ENCODE peak calls at places on chromosomes 11 and 22, in seven cellular contexts. J, W, D, Q, Z, A and S are unnamed samples.
A peak's percentile ranks its signal among the peaks of the same experiment; 100 is the strongest.

GRCh38 chr11:69308936-69309799 is 15.2 kb downstream of the MYEOV start:
- DNase-seq in J (no peak), W (no peak), D (no peak), Q (no peak), Z (no peak), A (no peak), S (no peak)

GRCh38 chr11:47946682-47947575 is 33.4 kb upstream of the PTPRJ start:
- DNase-seq in J (peak; percentile 48), W (peak; percentile 64), D (peak; percentile 92), Q (peak; percentile 84), Z (peak; percentile 98), A (peak; percentile 71), S (peak; percentile 95)

GRCh38 chr11:61141601-61142028 is 19.6 kb downstream of the VPS37C start:
- DNase-seq in J (no peak), W (no peak), D (no peak), Q (no peak), Z (no peak), A (peak; percentile 71), S (no peak)

GRCh38 chr11:70942593-70942992 is 309.8 kb downstream of the SHANK2 start:
- DNase-seq in J (no peak), W (no peak), D (no peak), Q (peak; percentile 44), Z (no peak), A (no peak), S (no peak)

GRCh38 chr22:27554106-27554814 is 247.3 kb downstream of the MN1 start:
- DNase-seq in J (no peak), W (peak; percentile 61), D (no peak), Q (no peak), Z (peak; percentile 10), A (no peak), S (no peak)

GRCh38 chr11:71240865-71241691 is 11.3 kb downstream of the SHANK2 start:
- DNase-seq in J (no peak), W (no peak), D (no peak), Q (no peak), Z (no peak), A (peak; percentile 70), S (peak; percentile 44)

GRCh38 chr11:35174666-35175065 is 35.7 kb downstream of the CD44 start:
- DNase-seq in J (no peak), W (no peak), D (no peak), Q (no peak), Z (peak; percentile 46), A (no peak), S (no peak)

GRCh38 chr11:82927264-82927880 is 25.8 kb downstream of the DDIAS start:
- DNase-seq in J (peak; percentile 20), W (no peak), D (no peak), Q (peak; percentile 34), Z (peak; percentile 80), A (peak; percentile 42), S (no peak)

GRCh38 chr11:108224908-108225786 is 2.3 kb downstream of the ATM start:
- DNase-seq in J (no peak), W (no peak), D (no peak), Q (no peak), Z (no peak), A (no peak), S (no peak)

GRCh38 chr11:34339149-34340064 is 18.4 kb downstream of the ABTB2 start:
- DNase-seq in J (no peak), W (no peak), D (no peak), Q (no peak), Z (peak; percentile 63), A (no peak), S (no peak)

GRCh38 chr11:1476946-1477736 is 9.4 kb downstream of the MOB2 start:
- DNase-seq in J (no peak), W (no peak), D (no peak), Q (no peak), Z (no peak), A (no peak), S (no peak)

GRCh38 chr11:76322593-76323341 is 58.2 kb downstream of the THAP12 start:
- DNase-seq in J (no peak), W (no peak), D (no peak), Q (no peak), Z (no peak), A (no peak), S (no peak)

GRCh38 chr22:40043086-40043485 is 48.3 kb downstream of the FAM83F start:
- DNase-seq in J (peak; percentile 25), W (peak; percentile 38), D (no peak), Q (no peak), Z (peak; percentile 23), A (peak; percentile 87), S (peak; percentile 55)

GRCh38 chr11:113773092-113773415 is 438 bp downstream of the ZW10 start:
- DNase-seq in J (no peak), W (no peak), D (no peak), Q (no peak), Z (peak; percentile 33), A (peak; percentile 26), S (peak; percentile 45)

GRCh38 chr11:9577551-9577950 is 4.1 kb downstream of the WEE1 start:
- DNase-seq in J (no peak), W (no peak), D (no peak), Q (no peak), Z (no peak), A (no peak), S (no peak)

GRCh38 chr11:62081378-62082291 is 42.2 kb upstream of the INCENP start:
- DNase-seq in J (peak; percentile 79), W (peak; percentile 81), D (peak; percentile 95), Q (peak; percentile 64), Z (peak; percentile 89), A (peak; percentile 85), S (peak; percentile 69)

GRCh38 chr11:11998091-11998781 is 10.2 kb downstream of the DKK3 start:
- DNase-seq in J (no peak), W (no peak), D (no peak), Q (no peak), Z (peak; percentile 88), A (no peak), S (peak; percentile 80)

GRCh38 chr22:19331474-19331873 is 40.0 kb upstream of the CLTCL1 start:
- DNase-seq in J (no peak), W (no peak), D (no peak), Q (no peak), Z (no peak), A (no peak), S (no peak)
- H3K9me3 ChIP-seq in J (no peaks in the 10 kb centered on the region), W (no peaks in the 10 kb centered on the region), D (peaks cover 10% of the 10 kb centered on the region), Q (no peaks in the 10 kb centered on the region), Z (peaks cover 3% of the 10 kb centered on the region), A (no peaks in the 10 kb centered on the region), S (peaks cover 14% of the 10 kb centered on the region)

GRCh38 chr11:128690746-128691091 is 3.2 kb upstream of the FLI1 start:
- DNase-seq in J (no peak), W (no peak), D (no peak), Q (no peak), Z (no peak), A (no peak), S (no peak)

GRCh38 chr11:128689586-128689945 is 4.3 kb upstream of the FLI1 start:
- DNase-seq in J (no peak), W (no peak), D (no peak), Q (no peak), Z (no peak), A (no peak), S (no peak)

GRCh38 chr11:128692750-128693578 is 908 bp upstream of the FLI1 start:
- DNase-seq in J (peak; percentile 42), W (no peak), D (no peak), Q (no peak), Z (peak; percentile 42), A (no peak), S (peak; percentile 41)

GRCh38 chr11:128689946-128690745 is 3.7 kb upstream of the FLI1 start:
- DNase-seq in J (peak; percentile 55), W (no peak), D (no peak), Q (no peak), Z (no peak), A (no peak), S (no peak)

DNA sequence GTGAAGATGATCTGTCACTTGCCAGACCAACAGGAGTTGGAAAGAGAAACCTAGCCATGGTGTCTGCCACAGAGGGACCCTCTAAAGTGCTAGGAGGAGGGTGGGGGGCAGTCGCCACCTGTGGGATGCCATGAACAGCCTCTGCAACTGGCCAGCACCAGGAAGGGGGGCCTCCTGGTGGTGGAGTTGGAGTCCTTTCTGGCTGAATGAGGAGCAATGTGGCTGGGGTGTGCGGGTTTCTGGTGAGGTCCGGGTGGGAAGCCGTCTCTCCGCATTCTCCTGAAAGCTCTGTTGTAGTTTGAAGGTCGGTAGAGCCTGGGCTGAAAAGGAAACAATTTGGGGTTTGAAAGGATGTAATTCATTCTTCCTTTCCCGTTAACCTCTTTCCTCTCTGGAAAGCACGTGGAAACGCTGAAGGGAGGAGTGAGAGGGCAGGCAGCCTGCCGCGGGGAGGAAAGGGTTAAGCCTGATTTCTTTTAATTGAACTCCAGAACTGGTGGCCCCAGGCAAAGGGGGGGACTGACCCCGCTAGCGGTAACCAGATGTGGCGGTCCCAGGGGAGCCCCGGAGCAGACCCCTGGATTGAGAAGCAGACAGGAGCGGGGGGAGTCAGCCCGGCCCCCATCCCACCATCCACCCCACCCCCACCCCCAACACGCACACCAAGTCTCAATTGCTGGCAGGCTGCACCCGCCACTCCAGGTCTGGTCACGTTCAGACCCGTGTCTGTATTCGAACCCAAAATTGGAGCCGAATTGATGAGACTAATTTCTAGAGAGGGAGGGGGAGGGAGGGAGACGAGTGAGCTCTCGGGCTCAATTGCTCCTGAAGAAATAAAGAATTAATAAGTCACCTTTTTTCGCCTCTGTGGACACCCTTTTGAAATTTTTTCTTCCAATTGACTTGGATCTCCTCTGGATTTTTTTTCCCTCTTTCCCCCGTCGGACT is 1.8 kb upstream of the FLI1 start:
- DNase-seq in J (no peak), W (no peak), D (no peak), Q (no peak), Z (no peak), A (no peak), S (no peak)
- H3K4me3 ChIP-seq in J (peak overlapping the region; percentile 81), W (peak overlapping the region; percentile 30), D (peak overlapping the region; percentile 66), Q (no peak overlapping the region), Z (peak overlapping the region; percentile 79), A (no peak overlapping the region), S (no peak overlapping the region)

DNA sequence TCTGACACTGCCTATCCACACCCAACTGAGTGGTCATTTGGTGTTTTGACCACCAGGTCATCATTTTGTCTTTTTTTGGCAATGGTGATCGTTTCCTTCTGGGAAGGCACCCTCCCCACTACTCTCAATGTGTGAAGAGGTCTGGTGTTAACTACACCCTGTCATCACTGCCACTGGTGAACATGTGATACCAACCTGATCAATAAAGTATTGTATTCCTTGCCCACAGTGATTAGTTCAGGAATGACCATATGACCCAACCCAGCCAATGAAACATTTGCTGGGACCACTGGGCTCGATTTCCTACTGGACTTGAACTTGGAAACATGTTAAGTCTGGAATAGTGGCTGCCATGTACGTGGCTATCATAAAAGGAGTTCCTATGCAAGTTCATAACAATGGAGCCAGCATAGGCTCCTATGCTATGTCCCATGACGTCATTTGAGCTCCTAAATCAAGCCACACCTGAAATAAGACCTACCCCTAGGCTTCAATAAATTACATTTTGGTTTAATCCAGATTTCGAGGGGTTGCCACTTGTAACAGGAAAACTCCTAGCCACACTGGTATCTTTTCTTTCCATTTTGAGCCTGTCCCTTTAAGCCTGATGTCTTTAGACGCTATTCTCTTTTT is 51.1 kb downstream of the CHST1 start:
- DNase-seq in J (no peak), W (no peak), D (no peak), Q (no peak), Z (no peak), A (no peak), S (no peak)
- H3K27me3 ChIP-seq in J (no peaks in the 10 kb centered on the region), W (no peaks in the 10 kb centered on the region), D (no peaks in the 10 kb centered on the region), Q (peaks cover 59% of the 10 kb centered on the region), Z (peaks cover 9% of the 10 kb centered on the region), A (no peaks in the 10 kb centered on the region), S (no peaks in the 10 kb centered on the region)

DNA sequence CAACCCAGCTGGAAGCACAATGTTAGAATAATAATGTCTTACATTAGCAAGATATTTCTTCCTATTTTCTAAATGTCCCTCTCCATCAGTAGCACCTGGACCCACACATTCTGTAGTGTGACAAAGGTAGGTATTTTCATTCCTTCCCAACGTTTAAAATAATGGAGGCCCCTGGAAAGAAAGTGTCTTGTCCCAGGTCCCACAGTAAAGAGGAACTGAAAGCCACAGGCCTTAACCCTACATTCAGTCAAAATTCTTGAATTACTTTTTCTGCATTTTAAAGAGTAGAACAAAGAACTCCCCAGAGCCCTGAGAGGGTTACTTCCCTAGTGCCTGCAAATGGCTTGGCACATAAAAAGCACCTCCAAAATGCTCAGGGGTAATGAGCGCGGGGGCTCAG is 26.3 kb downstream of the OPCML start:
- DNase-seq in J (no peak), W (no peak), D (no peak), Q (no peak), Z (no peak), A (no peak), S (no peak)
- H3K9me3 ChIP-seq in J (no peaks in the 10 kb centered on the region), W (no peaks in the 10 kb centered on the region), D (no peaks in the 10 kb centered on the region), Q (no peaks in the 10 kb centered on the region), Z (peaks cover 14% of the 10 kb centered on the region), A (no peaks in the 10 kb centered on the region), S (no peaks in the 10 kb centered on the region)